ENCODE peak calls at places on chromosome 5, in seven cellular contexts. L is esophagus squamous epithelium; W is cerebellar cortex; I is NCI-H82; V is WERI-Rb-1; T is neural crest cell; D is effector memory CD8-positive, alpha-beta T cell. A is an unnamed sample.

GRCh38 chr5:122730037-122730436 is 44.8 kb upstream of the SNX2 start:
- DNase-seq in L (no peak), W (no peak), I (no peak), V (no peak), T (no peak), D (no peak), A (no peak)

GRCh38 chr5:170960567-170960966 is 98.7 kb downstream of the RANBP17 start:
- DNase-seq in L (no peak), W (no peak), I (no peak), V (no peak), T (no peak), D (no peak), A (no peak)

GRCh38 chr5:110401881-110402280 is 324.6 kb downstream of the TMEM232 start:
- DNase-seq in L (no peak), W (no peak), I (no peak), V (no peak), T (no peak), D (no peak), A (no peak)

GRCh38 chr5:174281855-174282254 is 236.3 kb downstream of the NSG2 start:
- DNase-seq in L (no peak), W (peak; percentile 13), I (peak; percentile 4), V (no peak), T (no peak), D (no peak), A (no peak)

GRCh38 chr5:38847549-38848341 is 1.9 kb downstream of the OSMR start:
- DNase-seq in L (no peak), W (no peak), I (no peak), V (no peak), T (no peak), D (no peak), A (no peak)

GRCh38 chr5:89425062-89425461 is 542.1 kb upstream of the MEF2C start:
- DNase-seq in L (no peak), W (no peak), I (no peak), V (no peak), T (no peak), D (no peak), A (no peak)

GRCh38 chr5:158599132-158599531 is 500.6 kb downstream of the EBF1 start:
- DNase-seq in L (no peak), W (no peak), I (no peak), V (no peak), T (no peak), D (no peak), A (peak; percentile 63)

GRCh38 chr5:57441557-57441956 is 41.1 kb downstream of the ACTBL2 start:
- DNase-seq in L (no peak), W (no peak), I (peak; percentile 41), V (peak; percentile 26), T (no peak), D (no peak), A (peak; percentile 99)

GRCh38 chr5:179485845-179486575 is 64.3 kb upstream of the RUFY1 start:
- DNase-seq in L (no peak), W (no peak), I (no peak), V (no peak), T (no peak), D (no peak), A (no peak)

GRCh38 chr5:80559244-80559643 is 10.8 kb downstream of the ANKRD34B start:
- DNase-seq in L (no peak), W (no peak), I (no peak), V (no peak), T (no peak), D (no peak), A (no peak)

GRCh38 chr5:11909471-11909870 is 5.2 kb upstream of the CTNND2 start:
- DNase-seq in L (no peak), W (no peak), I (no peak), V (no peak), T (no peak), D (no peak), A (no peak)

GRCh38 chr5:170362102-170362501 is 27.1 kb downstream of the KCNMB1 start:
- DNase-seq in L (no peak), W (no peak), I (no peak), V (no peak), T (no peak), D (no peak), A (no peak)